ENCODE peak calls at places on chromosomes 4 and X, in ten cellular contexts. One of them, this sample, is unnamed.
A peak's percentile ranks its signal among the peaks of the same experiment; 100 is the strongest.

GRCh38 chr4:150080335-150080734 is 2.1 kb downstream of the DCLK2 start:
- DNase-seq in Peyer's patch: no peak
- DNase-seq in K562: no peak
- DNase-seq in breast epithelium: no peak
- DNase-seq in stomach: no peak
- DNase-seq in body of pancreas: no peak
- DNase-seq in HCT116: no peak
- DNase-seq in sigmoid colon: no peak
- DNase-seq in endothelial cell of umbilical vein: no peak
- DNase-seq in gastrocnemius medialis: no peak
- DNase-seq in this sample: no peak

GRCh38 chr4:25792200-25792791 is 70.5 kb downstream of the SEL1L3 start:
- DNase-seq in Peyer's patch: no peak
- DNase-seq in K562: peak; percentile 61
- DNase-seq in breast epithelium: no peak
- DNase-seq in stomach: peak; percentile 79
- DNase-seq in body of pancreas: peak; percentile 77
- DNase-seq in HCT116: peak; percentile 51
- DNase-seq in sigmoid colon: no peak
- DNase-seq in endothelial cell of umbilical vein: peak; percentile 21
- DNase-seq in gastrocnemius medialis: no peak
- DNase-seq in this sample: no peak

GRCh38 chr4:87316961-87317360 is 5.7 kb downstream of the HSD17B13 start:
- DNase-seq in Peyer's patch: no peak
- DNase-seq in K562: no peak
- DNase-seq in breast epithelium: no peak
- DNase-seq in stomach: no peak
- DNase-seq in body of pancreas: no peak
- DNase-seq in HCT116: no peak
- DNase-seq in sigmoid colon: no peak
- DNase-seq in endothelial cell of umbilical vein: no peak
- DNase-seq in gastrocnemius medialis: no peak
- DNase-seq in this sample: no peak

GRCh38 chr4:153781717-153782416 is 7.0 kb downstream of the SFRP2 start:
- DNase-seq in Peyer's patch: no peak
- DNase-seq in K562: no peak
- DNase-seq in breast epithelium: no peak
- DNase-seq in stomach: no peak
- DNase-seq in body of pancreas: no peak
- DNase-seq in HCT116: no peak
- DNase-seq in sigmoid colon: no peak
- DNase-seq in endothelial cell of umbilical vein: no peak
- DNase-seq in gastrocnemius medialis: no peak
- DNase-seq in this sample: no peak

GRCh38 chr4:24971192-24971591 is 58.4 kb upstream of the CCDC149 start:
- DNase-seq in Peyer's patch: no peak
- DNase-seq in K562: no peak
- DNase-seq in breast epithelium: no peak
- DNase-seq in stomach: no peak
- DNase-seq in body of pancreas: peak; percentile 14
- DNase-seq in HCT116: no peak
- DNase-seq in sigmoid colon: no peak
- DNase-seq in endothelial cell of umbilical vein: no peak
- DNase-seq in gastrocnemius medialis: no peak
- DNase-seq in this sample: no peak

GRCh38 chr4:124030038-124030638 is 633.5 kb downstream of the SPRY1 start:
- DNase-seq in Peyer's patch: no peak
- DNase-seq in K562: no peak
- DNase-seq in breast epithelium: no peak
- DNase-seq in stomach: no peak
- DNase-seq in body of pancreas: no peak
- DNase-seq in HCT116: no peak
- DNase-seq in sigmoid colon: peak; percentile 70
- DNase-seq in endothelial cell of umbilical vein: no peak
- DNase-seq in gastrocnemius medialis: peak; percentile 58
- DNase-seq in this sample: no peak

GRCh38 chrX:133985164-133986007 is at the start of gene GPC3:
- DNase-seq in Peyer's patch: no peak
- DNase-seq in K562: peak; percentile 24
- DNase-seq in breast epithelium: no peak
- DNase-seq in stomach: peak; percentile 39
- DNase-seq in body of pancreas: peak; percentile 46
- DNase-seq in HCT116: no peak
- DNase-seq in sigmoid colon: peak; percentile 72
- DNase-seq in endothelial cell of umbilical vein: peak; percentile 8
- DNase-seq in gastrocnemius medialis: no peak
- DNase-seq in this sample: no peak

GRCh38 chr4:107733431-107733925 is 13.4 kb upstream of the PAPSS1 start:
- DNase-seq in Peyer's patch: no peak
- DNase-seq in K562: no peak
- DNase-seq in breast epithelium: no peak
- DNase-seq in stomach: no peak
- DNase-seq in body of pancreas: no peak
- DNase-seq in HCT116: no peak
- DNase-seq in sigmoid colon: no peak
- DNase-seq in endothelial cell of umbilical vein: no peak
- DNase-seq in gastrocnemius medialis: no peak
- DNase-seq in this sample: no peak

GRCh38 chrX:84047339-84047738 is 140.7 kb downstream of the RPS6KA6 start:
- DNase-seq in Peyer's patch: no peak
- DNase-seq in K562: no peak
- DNase-seq in breast epithelium: no peak
- DNase-seq in stomach: no peak
- DNase-seq in body of pancreas: no peak
- DNase-seq in HCT116: no peak
- DNase-seq in sigmoid colon: no peak
- DNase-seq in endothelial cell of umbilical vein: no peak
- DNase-seq in gastrocnemius medialis: no peak
- DNase-seq in this sample: no peak

GRCh38 chrX:1384738-1385250 is 7.1 kb downstream of the SLC25A6 start:
- DNase-seq in Peyer's patch: peak; percentile 15
- DNase-seq in K562: peak; percentile 30
- DNase-seq in breast epithelium: no peak
- DNase-seq in stomach: no peak
- DNase-seq in body of pancreas: no peak
- DNase-seq in HCT116: no peak
- DNase-seq in sigmoid colon: peak; percentile 60
- DNase-seq in endothelial cell of umbilical vein: no peak
- DNase-seq in gastrocnemius medialis: peak; percentile 14
- DNase-seq in this sample: peak; percentile 76

GRCh38 chrX:1385824-1386223 is 6.1 kb downstream of the SLC25A6 start:
- DNase-seq in Peyer's patch: peak; percentile 11
- DNase-seq in K562: no peak
- DNase-seq in breast epithelium: no peak
- DNase-seq in stomach: no peak
- DNase-seq in body of pancreas: peak; percentile 6
- DNase-seq in HCT116: no peak
- DNase-seq in sigmoid colon: no peak
- DNase-seq in endothelial cell of umbilical vein: no peak
- DNase-seq in gastrocnemius medialis: peak; percentile 12
- DNase-seq in this sample: no peak

GRCh38 chrX:1387141-1387776 is 4.7 kb downstream of the SLC25A6 start:
- DNase-seq in Peyer's patch: peak; percentile 15
- DNase-seq in K562: no peak
- DNase-seq in breast epithelium: no peak
- DNase-seq in stomach: no peak
- DNase-seq in body of pancreas: peak; percentile 16
- DNase-seq in HCT116: no peak
- DNase-seq in sigmoid colon: peak; percentile 65
- DNase-seq in endothelial cell of umbilical vein: no peak
- DNase-seq in gastrocnemius medialis: peak; percentile 10
- DNase-seq in this sample: peak; percentile 72

GRCh38 chrX:1386338-1387127 is 5.4 kb downstream of the SLC25A6 start:
- DNase-seq in Peyer's patch: peak; percentile 15
- DNase-seq in K562: no peak
- DNase-seq in breast epithelium: no peak
- DNase-seq in stomach: peak; percentile 19
- DNase-seq in body of pancreas: peak; percentile 17
- DNase-seq in HCT116: no peak
- DNase-seq in sigmoid colon: peak; percentile 64
- DNase-seq in endothelial cell of umbilical vein: no peak
- DNase-seq in gastrocnemius medialis: peak; percentile 10
- DNase-seq in this sample: no peak

GRCh38 chrX:1385251-1385794 is 6.6 kb downstream of the SLC25A6 start:
- DNase-seq in Peyer's patch: peak; percentile 17
- DNase-seq in K562: no peak
- DNase-seq in breast epithelium: no peak
- DNase-seq in stomach: no peak
- DNase-seq in body of pancreas: no peak
- DNase-seq in HCT116: no peak
- DNase-seq in sigmoid colon: peak; percentile 53
- DNase-seq in endothelial cell of umbilical vein: no peak
- DNase-seq in gastrocnemius medialis: peak; percentile 11
- DNase-seq in this sample: peak; percentile 55
- TF ChIP-seq POLR2A in Peyer's patch: no peak
- TF ChIP-seq POLR2A in K562: no peak
- TF ChIP-seq POLR2A in breast epithelium: no peak
- TF ChIP-seq POLR2A in stomach: no peak
- TF ChIP-seq POLR2A in body of pancreas: no peak
- TF ChIP-seq POLR2A in HCT116: no peak
- TF ChIP-seq POLR2A in sigmoid colon: no peak
- TF ChIP-seq POLR2A in endothelial cell of umbilical vein: no peak
- TF ChIP-seq POLR2A in gastrocnemius medialis: no peak
- TF ChIP-seq POLR2A in this sample: no peak

GRCh38 chr4:54095110-54095800 is 4.7 kb upstream of the GSX2 start:
- DNase-seq in Peyer's patch: no peak
- DNase-seq in K562: no peak
- DNase-seq in breast epithelium: no peak
- DNase-seq in stomach: no peak
- DNase-seq in body of pancreas: no peak
- DNase-seq in HCT116: no peak
- DNase-seq in sigmoid colon: no peak
- DNase-seq in endothelial cell of umbilical vein: no peak
- DNase-seq in gastrocnemius medialis: no peak
- DNase-seq in this sample: no peak
- H3K27me3 ChIP-seq in Peyer's patch: peaks cover 37% of the 10 kb centered on the region
- H3K27me3 ChIP-seq in K562: peaks cover 82% of the 10 kb centered on the region
- H3K27me3 ChIP-seq in breast epithelium: peaks cover 2% of the 10 kb centered on the region
- H3K27me3 ChIP-seq in stomach: peaks cover 100% of the 10 kb centered on the region
- H3K27me3 ChIP-seq in body of pancreas: peaks cover 48% of the 10 kb centered on the region
- H3K27me3 ChIP-seq in HCT116: peaks cover 30% of the 10 kb centered on the region
- H3K27me3 ChIP-seq in sigmoid colon: peaks cover 96% of the 10 kb centered on the region
- H3K27me3 ChIP-seq in endothelial cell of umbilical vein: peaks cover 68% of the 10 kb centered on the region
- H3K27me3 ChIP-seq in gastrocnemius medialis: peaks cover 52% of the 10 kb centered on the region
- H3K27me3 ChIP-seq in this sample: peaks cover 82% of the 10 kb centered on the region

GRCh38 chr4:151206241-151207005 is 70.5 kb upstream of the PRSS48 start:
- DNase-seq in Peyer's patch: no peak
- DNase-seq in K562: no peak
- DNase-seq in breast epithelium: no peak
- DNase-seq in stomach: no peak
- DNase-seq in body of pancreas: no peak
- DNase-seq in HCT116: no peak
- DNase-seq in sigmoid colon: no peak
- DNase-seq in endothelial cell of umbilical vein: peak; percentile 57
- DNase-seq in gastrocnemius medialis: no peak
- DNase-seq in this sample: no peak

GRCh38 chr4:151202851-151203455 is 74.0 kb upstream of the PRSS48 start:
- DNase-seq in Peyer's patch: no peak
- DNase-seq in K562: no peak
- DNase-seq in breast epithelium: no peak
- DNase-seq in stomach: no peak
- DNase-seq in body of pancreas: no peak
- DNase-seq in HCT116: no peak
- DNase-seq in sigmoid colon: no peak
- DNase-seq in endothelial cell of umbilical vein: peak; percentile 39
- DNase-seq in gastrocnemius medialis: no peak
- DNase-seq in this sample: no peak

GRCh38 chr4:151205722-151206121 is 71.2 kb upstream of the PRSS48 start:
- DNase-seq in Peyer's patch: no peak
- DNase-seq in K562: no peak
- DNase-seq in breast epithelium: no peak
- DNase-seq in stomach: no peak
- DNase-seq in body of pancreas: no peak
- DNase-seq in HCT116: no peak
- DNase-seq in sigmoid colon: no peak
- DNase-seq in endothelial cell of umbilical vein: no peak
- DNase-seq in gastrocnemius medialis: no peak
- DNase-seq in this sample: no peak

GRCh38 chr4:151207186-151207585 is 69.8 kb upstream of the PRSS48 start:
- DNase-seq in Peyer's patch: no peak
- DNase-seq in K562: no peak
- DNase-seq in breast epithelium: no peak
- DNase-seq in stomach: no peak
- DNase-seq in body of pancreas: no peak
- DNase-seq in HCT116: no peak
- DNase-seq in sigmoid colon: no peak
- DNase-seq in endothelial cell of umbilical vein: peak; percentile 70
- DNase-seq in gastrocnemius medialis: no peak
- DNase-seq in this sample: no peak

DNA sequence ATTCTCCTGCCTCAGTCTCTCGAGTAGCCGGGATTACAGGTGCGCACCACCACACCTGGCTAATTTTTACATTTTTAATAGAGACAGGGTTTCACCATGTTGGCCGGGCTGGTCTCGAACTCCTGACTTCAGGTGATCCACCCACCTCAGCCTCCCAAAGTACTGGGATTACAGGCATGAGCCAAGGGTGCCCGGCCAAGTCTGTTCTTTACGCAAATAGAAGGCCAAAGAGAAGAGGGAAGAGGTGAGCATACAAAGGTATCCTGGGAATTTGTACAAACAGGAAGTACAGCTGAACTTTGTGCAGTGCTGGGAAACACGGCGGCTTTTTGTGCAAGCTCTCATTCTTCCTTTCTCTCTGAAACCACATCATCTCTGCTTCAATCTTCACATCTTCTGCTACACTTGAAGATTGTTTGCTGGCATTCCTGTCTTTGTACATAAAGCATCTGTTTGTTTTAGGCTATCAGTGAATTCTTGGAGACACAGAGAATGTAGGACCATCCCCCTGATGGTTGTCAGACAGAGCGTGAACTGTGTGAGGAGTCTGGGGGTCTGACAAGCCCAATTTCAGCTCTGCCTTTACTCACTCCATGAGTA is 71.9 kb upstream of the PRSS48 start:
- DNase-seq in Peyer's patch: no peak
- DNase-seq in K562: no peak
- DNase-seq in breast epithelium: no peak
- DNase-seq in stomach: no peak
- DNase-seq in body of pancreas: no peak
- DNase-seq in HCT116: no peak
- DNase-seq in sigmoid colon: no peak
- DNase-seq in endothelial cell of umbilical vein: peak; percentile 41
- DNase-seq in gastrocnemius medialis: no peak
- DNase-seq in this sample: no peak
- TF ChIP-seq POLR2A in Peyer's patch: no peak
- TF ChIP-seq POLR2A in K562: no peak
- TF ChIP-seq POLR2A in breast epithelium: no peak
- TF ChIP-seq POLR2A in stomach: no peak
- TF ChIP-seq POLR2A in body of pancreas: no peak
- TF ChIP-seq POLR2A in HCT116: no peak
- TF ChIP-seq POLR2A in sigmoid colon: no peak
- TF ChIP-seq POLR2A in endothelial cell of umbilical vein: no peak
- TF ChIP-seq POLR2A in gastrocnemius medialis: no peak
- TF ChIP-seq POLR2A in this sample: no peak

DNA sequence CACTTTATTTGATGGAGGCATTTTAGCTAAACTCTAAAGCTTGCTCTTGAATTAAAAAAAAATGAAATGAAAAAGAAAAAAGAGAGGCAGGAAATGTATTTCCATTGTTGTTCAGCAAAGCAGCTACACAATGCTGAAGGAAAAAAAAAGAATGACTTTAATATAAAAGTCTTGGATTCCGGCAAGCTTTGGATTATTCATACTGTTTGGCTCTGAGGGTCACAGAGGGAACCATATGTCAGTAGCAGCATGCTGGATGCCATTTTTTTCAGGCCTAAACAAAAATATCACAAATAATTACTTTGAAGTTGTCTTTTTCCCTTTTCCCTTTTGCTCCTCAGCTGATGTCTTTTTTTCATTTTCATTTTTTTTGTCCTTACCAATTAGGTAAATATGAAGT is 249.0 kb upstream of the DIAPH2 start:
- DNase-seq in Peyer's patch: no peak
- DNase-seq in K562: no peak
- DNase-seq in breast epithelium: no peak
- DNase-seq in stomach: no peak
- DNase-seq in body of pancreas: no peak
- DNase-seq in HCT116: no peak
- DNase-seq in sigmoid colon: no peak
- DNase-seq in endothelial cell of umbilical vein: peak; percentile 68
- DNase-seq in gastrocnemius medialis: no peak
- DNase-seq in this sample: no peak
- H3K27me3 ChIP-seq in Peyer's patch: no peaks in the 10 kb centered on the region
- H3K27me3 ChIP-seq in K562: no peaks in the 10 kb centered on the region
- H3K27me3 ChIP-seq in breast epithelium: no peaks in the 10 kb centered on the region
- H3K27me3 ChIP-seq in stomach: no peaks in the 10 kb centered on the region
- H3K27me3 ChIP-seq in body of pancreas: no peaks in the 10 kb centered on the region
- H3K27me3 ChIP-seq in HCT116: no peaks in the 10 kb centered on the region
- H3K27me3 ChIP-seq in sigmoid colon: no peaks in the 10 kb centered on the region
- H3K27me3 ChIP-seq in endothelial cell of umbilical vein: no peaks in the 10 kb centered on the region
- H3K27me3 ChIP-seq in gastrocnemius medialis: no peaks in the 10 kb centered on the region
- H3K27me3 ChIP-seq in this sample: no peaks in the 10 kb centered on the region